ENCODE peak calls at places on chromosome 3, in seven cellular contexts. I is HCT116, J is HepG2, X is K562, B is GM12878, M is SK-N-SH, S is H1. H is an unnamed sample.

GRCh38 chr3:179884136-179884535 is 152.6 kb downstream of the PEX5L start:
- DNase-seq in B (no peak), I (no peak), S (no peak), M (no peak), X (no peak), J (no peak), H (no peak)

GRCh38 chr3:11188231-11188630 is 33.9 kb downstream of the HRH1 start:
- DNase-seq in M (no peak), J (no peak), X (no peak), S (no peak), B (no peak), I (no peak), H (no peak)

GRCh38 chr3:187025656-187026320 is 95.5 kb downstream of the ST6GAL1 start:
- DNase-seq in B (peak; percentile 71), S (no peak), M (peak; percentile 53), X (no peak), J (no peak), I (no peak), H (no peak)

GRCh38 chr3:115164374-115165221 is 17.5 kb upstream of the ZBTB20 start:
- DNase-seq in J (no peak), I (no peak), M (no peak), S (no peak), X (no peak), B (no peak), H (no peak)

GRCh38 chr3:164351126-164351525 is 727.2 kb downstream of the SI start:
- DNase-seq in M (no peak), S (no peak), B (no peak), X (no peak), I (no peak), J (no peak), H (no peak)

GRCh38 chr3:156648086-156648485 is 26.3 kb upstream of the TIPARP start:
- DNase-seq in I (no peak), S (no peak), X (no peak), M (no peak), J (no peak), B (no peak), H (no peak)

GRCh38 chr3:122008166-122008565 is 13.9 kb downstream of the ILDR1 start:
- DNase-seq in X (no peak), B (no peak), J (no peak), S (no peak), M (no peak), I (no peak), H (no peak)

GRCh38 chr3:172877011-172877410 is 126.5 kb downstream of the ECT2 start:
- DNase-seq in J (no peak), S (no peak), M (no peak), I (no peak), B (no peak), X (no peak), H (no peak)

GRCh38 chr3:12237912-12238650 is 50.8 kb upstream of the PPARG start:
- DNase-seq in M (no peak), J (no peak), B (no peak), S (no peak), I (no peak), X (no peak), H (no peak)

GRCh38 chr3:45915518-45916231 is 27.6 kb upstream of the CXCR6 start:
- DNase-seq in S (no peak), I (peak; percentile 7), J (no peak), X (peak; percentile 42), M (no peak), B (peak; percentile 98), H (no peak)

GRCh38 chr3:70393881-70394612 is 81.6 kb upstream of the MDFIC2 start:
- DNase-seq in I (no peak), J (peak; percentile 5), B (no peak), X (no peak), M (no peak), S (no peak), H (no peak)

GRCh38 chr3:70387889-70388288 is 75.5 kb upstream of the MDFIC2 start:
- DNase-seq in I (no peak), S (no peak), M (no peak), X (no peak), J (no peak), B (no peak), H (no peak)

GRCh38 chr3:70392227-70392626 is 79.8 kb upstream of the MDFIC2 start:
- DNase-seq in M (no peak), J (no peak), X (no peak), I (no peak), S (peak; percentile 3), B (no peak), H (no peak)
- TF ChIP-seq JUND in M (no peak), J (no peak), X (no peak), I (no peak), S (no peak), B (no peak), H (no peak)

DNA sequence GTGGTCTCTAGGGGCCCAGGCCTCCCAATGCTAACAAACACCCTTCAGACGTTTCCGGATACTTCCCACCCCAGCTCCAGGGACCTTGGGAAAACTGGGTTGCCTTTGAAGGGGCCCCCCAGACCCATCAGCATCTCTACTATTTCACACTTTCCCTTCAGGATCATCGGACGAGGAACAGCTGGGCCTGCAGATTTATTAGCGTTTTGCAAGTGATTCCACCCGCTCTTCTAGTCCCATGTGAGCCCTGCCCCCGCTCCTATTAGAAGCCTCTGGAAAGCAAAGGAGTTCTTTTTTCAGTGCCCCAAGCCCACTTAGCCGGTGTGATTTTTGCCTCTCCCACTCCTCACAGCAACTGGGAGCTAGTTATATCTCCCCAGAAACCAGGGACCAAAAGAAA is 63.1 kb downstream of the MAGEF1 start:
- DNase-seq in M (no peak), S (no peak), J (no peak), B (no peak), X (no peak), I (no peak), H (no peak)
- TF ChIP-seq JUND in M (no peak), S (no peak), J (no peak), B (no peak), X (no peak), I (no peak), H (no peak)

GRCh38 chr3:184539801-184540440 is 21.7 kb upstream of the EPHB3 start:
- DNase-seq in B (no peak), J (no peak), M (no peak), X (peak; percentile 49), I (no peak), S (no peak), H (no peak)
- TF ChIP-seq JUND in B (no peak), J (no peak), M (no peak), X (no peak), I (no peak), S (no peak), H (no peak)

DNA sequence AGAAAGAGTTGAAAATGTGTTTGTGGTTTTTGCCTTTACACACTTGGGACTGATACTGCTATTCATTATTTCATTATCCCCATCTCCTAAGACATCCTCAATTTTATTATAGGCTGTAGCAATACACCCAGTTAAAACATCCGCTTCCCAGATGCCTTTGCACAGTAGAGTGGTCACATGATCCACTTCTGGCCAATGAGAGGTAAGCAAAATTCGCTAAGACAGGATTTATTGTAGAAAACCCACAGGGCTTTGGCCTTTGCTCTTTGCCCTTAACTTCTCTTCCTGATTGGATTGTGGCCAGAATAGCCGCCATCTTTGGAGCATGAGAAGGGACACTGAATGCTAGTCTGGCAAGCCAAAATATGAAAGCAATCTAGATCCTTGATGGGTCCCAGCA is 53.1 kb upstream of the BOC start:
- DNase-seq in S (no peak), J (no peak), I (no peak), B (no peak), X (peak; percentile 51), M (no peak), H (peak; percentile 19)
- TF ChIP-seq JUND in S (no peak), J (no peak), I (no peak), B (no peak), X (no peak), M (no peak), H (no peak)